ENCODE peak calls at places on chromosome 12, in eight cellular contexts. K is testis, P is breast epithelium, F is spleen, S is Peyer's patch, G is suprapubic skin, U is A549, E is IMR-90. H is an unnamed sample. For H3K4me1, the result is how much of the 10 kb centered on the place peaks cover.

GRCh38 chr12:38110026-38110699 is 206.4 kb upstream of the ALG10B start:
- DNase-seq in K (no peak), P (no peak), F (no peak), S (no peak), G (no peak), U (no peak), E (no peak), H (no peak)

GRCh38 chr12:81811066-81811777 is 52.1 kb upstream of the PPFIA2 start:
- DNase-seq in K (no peak), P (no peak), F (no peak), S (no peak), G (no peak), U (no peak), E (no peak), H (no peak)

GRCh38 chr12:114414031-114414865 is 8.3 kb upstream of the TBX5 start:
- DNase-seq in K (no peak), P (no peak), F (no peak), S (no peak), G (no peak), U (no peak), E (peak), H (no peak)

GRCh38 chr12:3777206-3777809 is 24.4 kb upstream of the CRACR2A start:
- DNase-seq in K (no peak), P (no peak), F (no peak), S (no peak), G (no peak), U (peak), E (peak), H (no peak)

GRCh38 chr12:1533205-1533601 is 61.2 kb downstream of the FBXL14 start:
- DNase-seq in K (no peak), P (no peak), F (no peak), S (no peak), G (no peak), U (no peak), E (no peak), H (no peak)

GRCh38 chr12:112243255-112243965 is 118.0 kb downstream of the TRAFD1 start:
- DNase-seq in K (no peak), P (no peak), F (no peak), S (no peak), G (no peak), U (no peak), E (no peak), H (no peak)

GRCh38 chr12:5479761-5480160 is 47.9 kb downstream of the NTF3 start:
- DNase-seq in K (no peak), P (no peak), F (no peak), S (no peak), G (no peak), U (no peak), E (no peak), H (no peak)

GRCh38 chr12:117380083-117380482 is 18.7 kb upstream of the NOS1 start:
- DNase-seq in K (peak), P (no peak), F (no peak), S (no peak), G (no peak), U (peak), E (no peak), H (no peak)

GRCh38 chr12:74641694-74642093 is 104.1 kb downstream of the ATXN7L3B start:
- DNase-seq in K (no peak), P (no peak), F (no peak), S (no peak), G (no peak), U (no peak), E (no peak), H (no peak)

GRCh38 chr12:12506541-12506940 is 56.1 kb downstream of the DUSP16 start:
- DNase-seq in K (peak), P (no peak), F (no peak), S (no peak), G (no peak), U (no peak), E (peak), H (no peak)
- H3K4me1 ChIP-seq in K (under half), P (under half), F (under half), S (under half), G (under half), U (under half), E (under half), H (under half)

GRCh38 chr12:52945389-52946232 is 3.3 kb upstream of the KRT18 start:
- DNase-seq in K (peak), P (no peak), F (no peak), S (no peak), G (no peak), U (peak), E (peak), H (no peak)
- H3K27ac ChIP-seq in K (no peak), P (peak), F (peak), S (no peak), G (no peak), U (peak), E (peak), H (no peak)

DNA sequence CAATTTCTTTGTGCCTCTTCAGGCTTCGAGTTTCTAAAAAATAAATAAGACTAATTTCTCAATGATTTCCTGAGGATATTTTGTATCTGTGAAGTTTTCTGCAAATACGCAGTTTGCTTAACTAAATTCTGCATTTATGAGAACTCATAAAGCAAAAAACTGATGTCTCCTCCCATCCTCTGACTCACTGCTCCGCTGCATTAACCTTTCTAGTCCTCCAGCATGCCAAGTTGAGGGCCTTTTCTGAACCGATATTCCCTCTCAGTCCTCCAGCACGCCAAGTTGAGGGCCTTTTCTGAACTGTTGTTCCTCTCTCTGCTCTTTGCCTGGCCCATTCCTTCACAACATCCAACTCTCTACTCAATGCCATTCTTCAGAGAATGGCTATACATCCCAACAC is 3.2 kb downstream of the IPO8 start:
- DNase-seq in K (no peak), P (no peak), F (no peak), S (no peak), G (no peak), U (no peak), E (peak), H (no peak)
- TF ChIP-seq POLR2A in K (no peak), P (no peak), F (no peak), S (no peak), G (no peak), U (no peak), E (no peak), H (no peak)

DNA sequence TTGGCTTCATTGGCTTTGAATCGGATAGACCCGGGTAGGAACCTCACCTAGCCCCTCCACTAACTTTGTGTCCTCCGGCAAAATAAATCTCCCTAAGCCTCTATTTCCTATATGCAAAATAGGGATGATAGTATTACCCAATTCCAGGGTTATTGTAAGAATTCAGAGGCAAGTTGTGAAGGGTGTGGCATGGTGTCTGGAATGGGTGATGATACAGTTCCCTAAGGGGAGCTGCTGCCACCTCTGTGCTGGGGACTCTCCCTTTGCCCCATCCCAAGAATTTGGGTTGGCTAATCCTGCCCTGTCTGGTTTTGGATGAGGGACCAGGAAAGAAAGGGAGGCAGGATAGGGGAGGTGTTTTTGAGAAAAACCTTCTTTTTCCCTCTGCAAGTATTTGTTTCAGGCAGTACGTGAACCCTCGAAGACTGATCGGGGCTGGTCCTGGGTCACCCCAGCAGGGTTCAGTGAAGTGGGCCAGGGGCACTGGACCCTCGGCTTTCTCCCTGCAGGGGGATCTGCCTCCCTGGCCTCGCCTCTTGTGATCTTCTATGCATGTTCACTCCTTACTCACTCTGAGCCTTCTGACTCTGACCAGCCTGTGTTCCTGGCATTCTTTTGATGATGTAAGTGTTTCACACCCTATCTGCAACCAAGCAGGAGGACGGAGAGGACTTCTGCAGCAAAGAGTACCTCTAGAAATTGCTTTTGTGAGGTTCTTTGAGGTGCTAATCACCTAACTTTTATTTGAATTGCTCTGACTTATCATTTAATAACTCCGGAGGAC is 60.8 kb downstream of the RASSF3 start:
- DNase-seq in K (no peak), P (no peak), F (no peak), S (peak), G (no peak), U (peak), E (peak), H (no peak)
- H3K4me1 ChIP-seq in K (under half), P (under half), F (half or more), S (under half), G (half or more), U (half or more), E (under half), H (under half)

DNA sequence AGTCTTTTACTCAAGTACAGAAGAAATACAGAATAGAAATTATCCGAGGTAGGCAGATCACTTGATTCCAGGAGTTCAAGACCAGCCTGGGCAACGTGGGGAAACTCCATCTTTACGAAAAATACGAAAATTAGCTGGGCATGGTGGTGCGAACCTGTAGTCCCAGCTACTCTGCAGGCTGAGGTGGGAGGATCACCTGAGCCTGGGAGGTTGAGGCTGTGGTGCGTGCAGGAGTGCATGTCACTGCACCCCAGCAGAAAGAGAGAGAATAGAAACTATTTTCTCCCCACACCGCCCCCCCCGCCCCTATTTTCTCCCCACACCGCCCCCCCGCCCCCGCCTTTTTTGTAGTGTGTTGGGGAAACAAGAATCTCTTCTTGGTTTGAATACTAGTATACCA is 2.2 kb downstream of the DNM1L start:
- DNase-seq in K (no peak), P (no peak), F (no peak), S (no peak), G (no peak), U (no peak), E (no peak), H (no peak)
- H3K27ac ChIP-seq in K (no peak), P (peak), F (no peak), S (no peak), G (no peak), U (peak), E (no peak), H (no peak)

GRCh38 chr12:121799175-121799841 is 4.5 kb upstream of the SETD1B start:
- DNase-seq in K (peak), P (peak), F (peak), S (no peak), G (peak), U (peak), E (peak), H (peak)
- TF ChIP-seq POLR2A in K (no peak), P (peak), F (no peak), S (no peak), G (no peak), U (no peak), E (no peak), H (no peak)

GRCh38 chr12:16246264-16246663 is 31.2 kb downstream of the SLC15A5 start:
- DNase-seq in K (no peak), P (no peak), F (no peak), S (no peak), G (no peak), U (no peak), E (no peak), H (no peak)

GRCh38 chr12:16243487-16244412 is 33.7 kb downstream of the SLC15A5 start:
- DNase-seq in K (no peak), P (no peak), F (no peak), S (no peak), G (no peak), U (no peak), E (no peak), H (no peak)

GRCh38 chr12:16245199-16245598 is 32.3 kb downstream of the SLC15A5 start:
- DNase-seq in K (no peak), P (no peak), F (no peak), S (no peak), G (no peak), U (no peak), E (no peak), H (no peak)

GRCh38 chr12:16238661-16239060 is 38.8 kb downstream of the SLC15A5 start:
- DNase-seq in K (no peak), P (no peak), F (no peak), S (no peak), G (no peak), U (no peak), E (no peak), H (no peak)

GRCh38 chr12:16241346-16241745 is 36.1 kb downstream of the SLC15A5 start:
- DNase-seq in K (no peak), P (no peak), F (no peak), S (no peak), G (no peak), U (no peak), E (no peak), H (no peak)
- H3K4me1 ChIP-seq in K (under half), P (under half), F (under half), S (under half), G (under half), U (under half), E (under half), H (under half)

GRCh38 chr12:62959745-62960144 is 24.8 kb upstream of the PPM1H start:
- DNase-seq in K (no peak), P (no peak), F (no peak), S (no peak), G (no peak), U (no peak), E (no peak), H (no peak)

GRCh38 chr12:62955678-62956077 is 20.7 kb upstream of the PPM1H start:
- DNase-seq in K (no peak), P (no peak), F (no peak), S (no peak), G (no peak), U (no peak), E (no peak), H (no peak)

GRCh38 chr12:62957233-62957953 is 22.4 kb upstream of the PPM1H start:
- DNase-seq in K (no peak), P (no peak), F (no peak), S (no peak), G (no peak), U (peak), E (no peak), H (no peak)
- H3K27ac ChIP-seq in K (no peak), P (no peak), F (no peak), S (no peak), G (no peak), U (no peak), E (no peak), H (no peak)